ENCODE peak calls at places on chromosomes 1 and 21, in four cellular contexts. L, Q, Y and W are unnamed samples.

GRCh38 chr1:188778578-188778977 is 1699.1 kb downstream of the BRINP3 start:
- DNase-seq in Y (no peak), L (no peak), Q (no peak), W (no peak)

GRCh38 chr1:59750612-59751395 is 63.9 kb upstream of the HOOK1 start:
- DNase-seq in Q (peak), L (peak), Y (peak), W (peak)

GRCh38 chr1:46527474-46528296 is 23.8 kb downstream of the KNCN start:
- DNase-seq in L (no peak), Q (peak), Y (peak), W (no peak)

GRCh38 chr1:6485140-6485936 is 6.1 kb downstream of the PLEKHG5 start:
- DNase-seq in Q (no peak), L (no peak), Y (no peak), W (no peak)

GRCh38 chr1:87463917-87464565 is 135.4 kb downstream of the LMO4 start:
- DNase-seq in L (no peak), Q (no peak), Y (no peak), W (no peak)

GRCh38 chr21:42757826-42758655 is 104.6 kb downstream of the PDE9A start:
- DNase-seq in Q (no peak), L (no peak), Y (no peak), W (no peak)

GRCh38 chr1:26618561-26618960 is 77.3 kb upstream of the ARID1A start:
- DNase-seq in L (no peak), Q (no peak), Y (no peak), W (no peak)

GRCh38 chr1:44489481-44489880 is 84.4 kb downstream of the RNF220 start:
- DNase-seq in Q (no peak), Y (no peak), L (peak), W (no peak)

GRCh38 chr1:81832573-81832972 is 31.8 kb downstream of the ADGRL2 start:
- DNase-seq in L (no peak), Y (peak), Q (no peak), W (no peak)

GRCh38 chr1:6108937-6109636 is 63.4 kb downstream of the KCNAB2 start:
- DNase-seq in L (peak), Q (peak), Y (peak), W (no peak)

GRCh38 chr1:178048883-178049282 is 45.0 kb upstream of the RASAL2 start:
- DNase-seq in L (peak), Y (peak), Q (no peak), W (peak)

GRCh38 chr1:182595641-182596240 is 6.7 kb upstream of the RNASEL start:
- DNase-seq in L (peak), Y (peak), Q (peak), W (no peak)

GRCh38 chr1:241323510-241323909 is 33.5 kb downstream of the RGS7 start:
- DNase-seq in Q (peak), L (peak), Y (peak), W (no peak)

GRCh38 chr1:53339736-53340385 is 12.0 kb upstream of the LRP8 start:
- DNase-seq in Y (no peak), Q (no peak), L (no peak), W (no peak)

GRCh38 chr1:155063550-155064108 is at the start of gene EFNA4:
- DNase-seq in L (peak), Y (peak), Q (peak), W (peak)

GRCh38 chr1:25003457-25004190 is 73.5 kb upstream of the RUNX3 start:
- DNase-seq in L (peak), Q (no peak), Y (no peak), W (no peak)

GRCh38 chr1:25001125-25001915 is 71.2 kb upstream of the RUNX3 start:
- DNase-seq in Y (no peak), L (no peak), Q (no peak), W (no peak)

GRCh38 chr1:25006770-25007169 is 76.7 kb upstream of the RUNX3 start:
- DNase-seq in Y (no peak), L (no peak), Q (no peak), W (no peak)

GRCh38 chr1:25003000-25003399 is 72.9 kb upstream of the RUNX3 start:
- DNase-seq in Q (no peak), L (no peak), Y (no peak), W (no peak)

GRCh38 chr1:25004355-25004754 is 74.3 kb upstream of the RUNX3 start:
- DNase-seq in Q (no peak), Y (no peak), L (no peak), W (no peak)
- H3K27ac ChIP-seq in Q (no peak), Y (no peak), L (no peak), W (no peak)

GRCh38 chr1:214141486-214141885 is 139.5 kb upstream of the SMYD2 start:
- DNase-seq in Y (no peak), L (no peak), Q (no peak), W (no peak)
- H3K27ac ChIP-seq in Y (no peak), L (no peak), Q (no peak), W (no peak)

DNA sequence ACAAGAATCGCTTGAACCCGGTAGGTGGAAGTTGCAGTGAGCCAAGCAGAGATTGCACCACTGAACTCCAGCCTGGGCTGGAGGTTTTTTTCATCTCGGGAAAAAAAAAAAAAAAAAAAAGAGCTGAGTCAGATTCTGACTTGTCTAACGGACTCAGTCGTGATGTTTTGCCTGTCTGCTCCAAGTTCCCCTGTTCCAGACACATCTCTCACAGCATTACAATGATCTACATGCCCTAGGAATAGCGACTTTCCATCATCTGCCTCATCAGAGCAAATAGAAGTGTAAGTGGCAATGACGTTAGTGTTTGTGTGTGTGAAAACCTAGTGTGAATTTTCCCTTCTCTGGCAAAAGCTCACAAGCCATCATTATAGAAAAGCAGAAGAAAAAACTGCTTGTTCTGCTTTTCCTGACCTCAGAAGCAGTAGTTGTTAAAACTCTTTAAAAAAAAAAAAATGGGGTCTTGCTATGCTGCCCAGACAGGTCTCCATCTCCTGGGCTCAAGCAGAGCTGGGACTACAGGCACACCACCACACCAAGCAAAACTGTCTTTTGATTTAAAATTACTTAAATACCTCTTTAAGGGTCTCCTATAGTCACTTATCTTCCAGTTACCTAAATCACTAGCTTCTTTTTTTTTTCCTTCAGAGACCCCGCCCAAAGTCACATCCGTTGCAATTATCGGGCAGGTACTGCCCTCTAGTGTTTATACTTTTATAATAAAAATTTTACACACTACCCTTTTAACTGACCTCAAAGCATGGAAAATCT is 37.3 kb downstream of the PLEKHO1 start:
- DNase-seq in Y (peak), L (peak), Q (peak), W (no peak)
- H3K27ac ChIP-seq in Y (no peak), L (no peak), Q (peak), W (no peak)

GRCh38 chr1:91732291-91732953 is 153.5 kb downstream of the TGFBR3 start:
- DNase-seq in L (peak), Q (peak), Y (peak), W (peak)

GRCh38 chr1:91732991-91733390 is 153.0 kb downstream of the TGFBR3 start:
- DNase-seq in Y (no peak), L (no peak), Q (no peak), W (no peak)

GRCh38 chr1:91729621-91730348 is 156.2 kb downstream of the TGFBR3 start:
- DNase-seq in Y (no peak), Q (no peak), L (no peak), W (no peak)

GRCh38 chr1:91730781-91731732 is 154.9 kb downstream of the TGFBR3 start:
- DNase-seq in Q (peak), L (peak), Y (peak), W (peak)

DNA sequence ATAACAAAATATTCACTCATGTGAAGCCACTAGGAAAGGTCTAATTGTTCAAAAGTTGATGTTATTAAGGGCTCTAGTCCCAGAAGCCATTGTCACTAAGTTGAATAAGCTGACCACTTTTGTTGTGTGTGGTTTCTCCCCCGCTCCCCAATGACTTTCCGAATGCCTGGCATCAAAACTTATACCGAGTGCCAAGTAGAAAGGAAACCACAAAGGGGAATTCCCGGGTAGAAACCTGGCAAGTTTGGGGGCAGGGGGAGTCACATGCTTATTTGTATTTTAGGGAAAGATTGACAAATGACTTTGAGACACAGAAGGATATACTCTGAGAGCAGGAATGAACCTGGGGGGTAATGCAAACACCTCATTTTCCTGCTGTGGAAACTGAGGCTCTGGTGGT is 154.1 kb downstream of the TGFBR3 start:
- DNase-seq in L (no peak), Y (peak), Q (no peak), W (no peak)
- H3K27ac ChIP-seq in L (peak), Y (no peak), Q (peak), W (no peak)

GRCh38 chr1:240199758-240200655 is 108.3 kb downstream of the FMN2 start:
- DNase-seq in Q (no peak), Y (no peak), L (no peak), W (no peak)
- H3K27ac ChIP-seq in Q (no peak), Y (no peak), L (no peak), W (no peak)

GRCh38 chr1:157154940-157155514 is 16.8 kb upstream of the ETV3 start:
- DNase-seq in Q (peak), Y (peak), L (peak), W (no peak)
- H3K27ac ChIP-seq in Q (peak), Y (no peak), L (no peak), W (no peak)

GRCh38 chr1:100482748-100483147 is 55.2 kb upstream of the GPR88 start:
- DNase-seq in L (no peak), Q (no peak), Y (no peak), W (no peak)

GRCh38 chr1:100479620-100480338 is 58.2 kb upstream of the GPR88 start:
- DNase-seq in Y (no peak), Q (no peak), L (no peak), W (no peak)

GRCh38 chr1:100482167-100482566 is 55.8 kb upstream of the GPR88 start:
- DNase-seq in L (no peak), Y (no peak), Q (no peak), W (no peak)

GRCh38 chr1:100483230-100483629 is 54.7 kb upstream of the GPR88 start:
- DNase-seq in Y (no peak), L (no peak), Q (no peak), W (no peak)

GRCh38 chr1:100481320-100481719 is 56.6 kb upstream of the GPR88 start:
- DNase-seq in Q (no peak), Y (no peak), L (no peak), W (no peak)
- H3K27ac ChIP-seq in Q (no peak), Y (no peak), L (no peak), W (no peak)